ENCODE peak calls at places on chromosomes 6 and 20, in seven cellular contexts. Z is KBM-7; J is T-helper 9 cell; Y is cardiac fibroblast; K is stimulated activated CD4-positive, alpha-beta T cell treated with anti-CD3 and anti-CD28 coated beads, Interleukin-15, amount 100 ng/mL, for 1 hour; R is hypothalamus; I is CD8-positive, alpha-beta T cell. B is an unnamed sample.

GRCh38 chr20:25252686-25253421 is 5.0 kb downstream of the PYGB start:
- DNase-seq in J (no peak), R (no peak), I (no peak), Z (no peak), Y (no peak), K (no peak), B (no peak)

GRCh38 chr6:166851426-166851825 is 104.9 kb downstream of the RNASET2 start:
- DNase-seq in K (no peak), Y (no peak), R (no peak), I (no peak), Z (no peak), J (no peak), B (no peak)

GRCh38 chr20:48456361-48457184 is 371.2 kb downstream of the PREX1 start:
- DNase-seq in R (no peak), K (no peak), Y (no peak), Z (no peak), I (no peak), J (no peak), B (no peak)

GRCh38 chr6:106910999-106911949 is 63.3 kb downstream of the CD24 start:
- DNase-seq in I (no peak), R (no peak), Z (peak), Y (no peak), K (no peak), J (no peak), B (no peak)

GRCh38 chr6:9428416-9429172 is 986.3 kb downstream of the TFAP2A start:
- DNase-seq in R (no peak), K (no peak), Z (no peak), Y (peak), J (no peak), I (no peak), B (no peak)

GRCh38 chr20:25480797-25481196 is 73.3 kb downstream of the GINS1 start:
- DNase-seq in I (no peak), J (no peak), Y (no peak), K (no peak), Z (no peak), R (no peak), B (no peak)

GRCh38 chr6:33633462-33634158 is 12.5 kb downstream of the ITPR3 start:
- DNase-seq in I (peak), R (peak), J (peak), Z (peak), Y (peak), K (peak), B (no peak)

GRCh38 chr6:77880501-77880900 is 227.7 kb downstream of the MEI4 start:
- DNase-seq in Y (no peak), J (no peak), K (no peak), I (no peak), R (no peak), Z (no peak), B (no peak)

GRCh38 chr6:111721677-111722219 is 116.1 kb upstream of the TRAF3IP2 start:
- DNase-seq in I (peak), Y (peak), Z (peak), K (no peak), R (no peak), J (peak), B (no peak)

GRCh38 chr20:22523128-22523498 is 61.3 kb downstream of the FOXA2 start:
- DNase-seq in R (no peak), K (no peak), Y (no peak), Z (no peak), J (no peak), I (no peak), B (no peak)

GRCh38 chr20:32278199-32278643 is 770 bp downstream of the KIF3B start:
- DNase-seq in I (no peak), K (no peak), R (no peak), Z (peak), Y (no peak), J (no peak), B (no peak)

GRCh38 chr6:109050447-109051102 is 44.1 kb downstream of the SESN1 start:
- DNase-seq in J (no peak), Y (no peak), K (no peak), I (no peak), R (no peak), Z (no peak), B (no peak)

GRCh38 chr6:143842468-143842901 is 653 bp upstream of the LTV1 start:
- DNase-seq in R (no peak), K (no peak), Z (no peak), I (no peak), J (no peak), Y (no peak), B (no peak)

GRCh38 chr20:9035129-9035528 is 33.8 kb upstream of the PLCB4 start:
- DNase-seq in K (no peak), R (no peak), J (no peak), I (no peak), Z (no peak), Y (peak), B (no peak)

GRCh38 chr6:93376026-93376540 is 43.3 kb downstream of the EPHA7 start:
- DNase-seq in R (no peak), Y (no peak), K (no peak), J (no peak), I (no peak), Z (no peak), B (no peak)

GRCh38 chr20:40961686-40962640 is 66.7 kb upstream of the TOP1 start:
- DNase-seq in Y (peak), R (no peak), Z (no peak), K (no peak), J (no peak), I (no peak), B (no peak)

GRCh38 chr20:47296950-47297349 is 59.5 kb downstream of the ZMYND8 start:
- DNase-seq in R (no peak), I (no peak), K (no peak), J (no peak), Y (peak), Z (no peak), B (no peak)

GRCh38 chr6:104682722-104683643 is 176.7 kb downstream of the HACE1 start:
- DNase-seq in R (no peak), I (peak), K (peak), J (peak), Z (peak), Y (peak), B (no peak)

GRCh38 chr6:150667977-150668716 is 68.5 kb downstream of the PLEKHG1 start:
- DNase-seq in Z (no peak), K (no peak), I (no peak), J (no peak), R (no peak), Y (peak), B (no peak)

GRCh38 chr6:146289816-146290588 is 253.6 kb upstream of the RAB32 start:
- DNase-seq in J (no peak), K (no peak), Y (peak), Z (peak), I (no peak), R (no peak), B (no peak)

GRCh38 chr20:61123286-61123685 is 128.8 kb upstream of the CDH4 start:
- DNase-seq in J (no peak), Y (no peak), K (no peak), Z (no peak), I (no peak), R (no peak), B (no peak)

GRCh38 chr6:37239950-37240713 is 17.4 kb upstream of the TBC1D22B start:
- DNase-seq in K (peak), R (peak), Z (peak), Y (peak), J (peak), I (peak), B (no peak)

GRCh38 chr20:14303106-14303505 is 34.3 kb downstream of the FLRT3 start:
- DNase-seq in Z (no peak), K (no peak), J (no peak), Y (no peak), I (no peak), R (no peak), B (no peak)

GRCh38 chr6:3282461-3283236 is 23.9 kb downstream of the PSMG4 start:
- DNase-seq in Y (no peak), I (no peak), R (no peak), Z (no peak), K (no peak), J (no peak), B (no peak)

GRCh38 chr20:22582960-22583772 is 1.2 kb downstream of the FOXA2 start:
- DNase-seq in I (no peak), J (no peak), Y (no peak), R (no peak), Z (no peak), K (no peak), B (no peak)

GRCh38 chr20:33282991-33283555 is at the start of gene BPIFB1:
- DNase-seq in Y (no peak), R (no peak), J (no peak), K (no peak), Z (no peak), I (no peak), B (no peak)

GRCh38 chr6:136445063-136445462 is 105.2 kb downstream of the MAP7 start:
- DNase-seq in Y (no peak), Z (no peak), J (no peak), K (no peak), I (no peak), R (no peak), B (no peak)

GRCh38 chr6:55713411-55713810 is 134.4 kb upstream of the HMGCLL1 start:
- DNase-seq in R (no peak), I (no peak), K (no peak), Z (no peak), J (no peak), Y (no peak), B (no peak)

GRCh38 chr6:15628499-15629131 is 34.2 kb downstream of the DTNBP1 start:
- DNase-seq in J (no peak), R (no peak), K (no peak), Y (peak), Z (peak), I (peak), B (no peak)

GRCh38 chr6:52976591-52977035 is 18.5 kb downstream of the GSTA4 start:
- DNase-seq in Z (peak), J (no peak), R (no peak), K (no peak), I (no peak), Y (no peak), B (no peak)

GRCh38 chr20:31593221-31594001 is 11.7 kb upstream of the ID1 start:
- DNase-seq in Y (peak), Z (no peak), R (no peak), K (no peak), I (no peak), J (no peak), B (no peak)

GRCh38 chr6:137488736-137489409 is 5.3 kb downstream of the OLIG3 start:
- DNase-seq in Z (no peak), R (no peak), J (no peak), Y (no peak), I (no peak), K (no peak), B (no peak)

GRCh38 chr20:50870572-50871161 is 60.6 kb downstream of the ADNP start:
- DNase-seq in J (no peak), R (no peak), Y (peak), I (no peak), K (no peak), Z (no peak), B (no peak)

GRCh38 chr20:63095718-63096654 is 89.2 kb upstream of the BHLHE23 start:
- DNase-seq in I (no peak), Z (no peak), K (no peak), J (no peak), Y (no peak), R (no peak), B (no peak)

GRCh38 chr6:83221886-83222479 is 28.8 kb downstream of the RWDD2A start:
- DNase-seq in J (no peak), Z (peak), I (no peak), Y (peak), K (no peak), R (no peak), B (peak)

B was measured in cerebellar nuclear complex.